ENCODE peak calls at places on chromosomes 11 and 22, in nine cellular contexts. W is uterus, G is GM23338, C is AG09309, M is AG04450, R is cardiac muscle cell, P is Calu3, N is progenitor cell of endocrine pancreas, T is nephron progenitor cell. U is an unnamed sample.

GRCh38 chr11:87366766-87367405 is 329.2 kb downstream of the TMEM135 start:
- DNase-seq in W (no peak), G (no peak), C (no peak), M (no peak), R (no peak), P (no peak), N (no peak), T (no peak), U (no peak)

GRCh38 chr11:6746086-6746618 is 25.6 kb downstream of the OR2AG2 start:
- DNase-seq in W (no peak), G (no peak), C (no peak), M (no peak), R (peak; percentile 11), P (no peak), N (no peak), T (no peak), U (no peak)

GRCh38 chr22:29043906-29044575 is 17.6 kb downstream of the C22orf31 start:
- DNase-seq in W (no peak), G (no peak), C (no peak), M (no peak), R (peak; percentile 76), P (no peak), N (no peak), T (no peak), U (no peak)

GRCh38 chr11:113874920-113875413 is 405 bp downstream of the USP28 start:
- DNase-seq in W (no peak), G (peak; percentile 40), C (no peak), M (no peak), R (no peak), P (no peak), N (no peak), T (no peak), U (peak; percentile 29)

GRCh38 chr11:104650234-104650633 is 248.0 kb downstream of the CASP12 start:
- DNase-seq in W (no peak), G (peak; percentile 76), C (no peak), M (no peak), R (no peak), P (no peak), N (no peak), T (peak; percentile 12), U (no peak)

GRCh38 chr11:126701555-126701897 is 299.0 kb downstream of the KIRREL3 start:
- DNase-seq in W (no peak), G (no peak), C (no peak), M (no peak), R (no peak), P (no peak), N (no peak), T (no peak), U (no peak)

GRCh38 chr11:120182790-120183491 is 27.9 kb upstream of the OAF start:
- DNase-seq in W (no peak), G (peak; percentile 74), C (no peak), M (no peak), R (no peak), P (no peak), N (peak; percentile 23), T (peak; percentile 50), U (peak; percentile 22)

GRCh38 chr11:37371346-37371970 is 773.4 kb upstream of the RAG2 start:
- DNase-seq in W (no peak), G (no peak), C (no peak), M (no peak), R (peak; percentile 8), P (no peak), N (no peak), T (no peak), U (no peak)

GRCh38 chr11:108035690-108036089 is 27.0 kb downstream of the CUL5 start:
- DNase-seq in W (no peak), G (peak; percentile 26), C (no peak), M (no peak), R (no peak), P (no peak), N (no peak), T (no peak), U (no peak)

GRCh38 chr11:114847599-114847998 is 169.3 kb downstream of the NXPE2 start:
- DNase-seq in W (no peak), G (peak; percentile 27), C (no peak), M (no peak), R (no peak), P (no peak), N (no peak), T (no peak), U (no peak)

GRCh38 chr11:68950268-68950667 is 30.5 kb downstream of the MRGPRD start:
- DNase-seq in W (no peak), G (peak; percentile 85), C (no peak), M (no peak), R (peak; percentile 27), P (no peak), N (no peak), T (no peak), U (no peak)
- TF ChIP-seq CTCF in W (peak; percentile 20), G (peak; percentile 47), C (peak; percentile 41), M (peak; percentile 45), R (peak; percentile 35), P (no peak), N (peak; percentile 38), T (peak; percentile 14), U (no peak)

DNA sequence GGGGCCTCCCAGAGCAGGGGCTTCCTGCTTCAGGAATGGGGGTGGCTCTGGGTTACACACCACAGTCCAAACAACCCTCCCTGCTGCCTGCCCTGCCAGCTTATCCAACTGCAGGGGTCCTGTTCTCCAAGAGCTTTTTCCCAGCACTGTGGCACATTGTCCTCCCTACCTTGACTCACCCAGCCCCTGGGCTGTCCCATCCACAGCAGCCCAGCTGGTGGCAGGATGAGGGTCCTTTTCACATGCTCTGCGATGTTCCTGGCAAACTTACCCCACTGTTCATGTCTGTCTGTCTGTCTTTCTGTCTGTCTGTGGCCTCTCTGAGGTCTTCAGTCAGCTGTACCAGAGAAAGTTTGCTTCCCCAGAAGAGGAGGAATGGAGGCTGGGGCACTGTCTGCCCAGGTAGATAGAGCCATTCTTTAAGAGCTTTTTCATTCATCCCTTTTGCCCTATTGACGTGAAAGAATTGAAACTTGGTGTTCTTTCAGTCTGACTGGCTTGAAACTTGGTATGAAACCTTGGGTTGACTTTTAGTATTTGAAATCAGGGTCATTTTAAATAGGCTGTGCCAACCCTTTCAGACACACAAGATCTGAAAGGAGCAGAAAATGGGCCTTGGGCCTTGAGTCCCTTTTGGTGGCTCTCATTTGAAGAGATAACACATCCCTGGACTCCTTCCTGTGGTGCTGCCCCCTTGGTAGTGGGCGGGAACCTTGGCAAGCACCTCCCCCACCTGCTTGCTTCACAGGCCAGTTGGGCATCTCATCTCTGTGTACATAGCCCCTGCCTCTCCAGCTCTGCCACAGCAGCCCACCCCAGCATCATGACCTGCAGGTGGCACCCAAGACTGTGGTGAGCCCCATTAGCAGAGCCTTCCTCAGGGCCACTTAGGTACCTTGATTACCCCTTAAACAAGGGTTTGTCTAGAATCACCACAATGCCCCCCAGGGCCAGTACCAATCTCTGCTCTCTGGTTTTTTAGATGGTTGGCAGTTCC is 74.6 kb upstream of the SUSD2 start:
- DNase-seq in W (peak; percentile 31), G (peak; percentile 45), C (no peak), M (no peak), R (no peak), P (no peak), N (no peak), T (no peak), U (no peak)
- TF ChIP-seq CTCF in W (peak; percentile 50), G (no peak), C (peak; percentile 28), M (peak; percentile 27), R (peak; percentile 6), P (no peak), N (no peak), T (no peak), U (no peak)

GRCh38 chr11:106614280-106614679 is 404.0 kb downstream of the GUCY1A2 start:
- DNase-seq in W (no peak), G (no peak), C (no peak), M (no peak), R (no peak), P (no peak), N (no peak), T (no peak), U (no peak)

GRCh38 chr11:106603971-106604370 is 414.3 kb downstream of the GUCY1A2 start:
- DNase-seq in W (peak; percentile 20), G (no peak), C (no peak), M (no peak), R (no peak), P (no peak), N (no peak), T (no peak), U (no peak)

GRCh38 chr11:106608677-106609076 is 409.6 kb downstream of the GUCY1A2 start:
- DNase-seq in W (no peak), G (no peak), C (peak; percentile 13), M (peak; percentile 16), R (peak; percentile 20), P (no peak), N (no peak), T (no peak), U (no peak)
- TF ChIP-seq CTCF in W (no peak), G (no peak), C (no peak), M (no peak), R (no peak), P (no peak), N (no peak), T (no peak), U (no peak)

GRCh38 chr11:65695459-65696241 is 16.4 kb upstream of the KAT5 start:
- DNase-seq in W (no peak), G (no peak), C (no peak), M (no peak), R (peak; percentile 58), P (peak; percentile 81), N (no peak), T (no peak), U (no peak)
- TF ChIP-seq CTCF in W (no peak), G (no peak), C (no peak), M (no peak), R (no peak), P (no peak), N (no peak), T (no peak), U (no peak)

U was measured in omental fat pad.